ENCODE peak calls at places on chromosomes 12 and 14, in seven cellular contexts. P is lower lobe of right lung, Y is right lobe of liver, V is spleen, Z is tibial artery, S is upper lobe of right lung, U is psoas muscle. G is an unnamed sample.

GRCh38 chr12:124497658-124498057 is 69.8 kb downstream of the NCOR2 start:
- DNase-seq in P (no peak), Y (no peak), V (peak), Z (peak), S (no peak), U (peak), G (no peak)

GRCh38 chr14:102545461-102546265 is 36.1 kb upstream of the ANKRD9 start:
- DNase-seq in P (no peak), Y (no peak), V (no peak), Z (no peak), S (no peak), U (no peak), G (no peak)

GRCh38 chr12:6268484-6269157 is 41.9 kb upstream of the PLEKHG6 start:
- DNase-seq in P (no peak), Y (no peak), V (peak), Z (no peak), S (no peak), U (no peak), G (no peak)

GRCh38 chr12:108063192-108063591 is 65.9 kb upstream of the WSCD2 start:
- DNase-seq in P (no peak), Y (no peak), V (no peak), Z (no peak), S (no peak), U (no peak), G (no peak)

GRCh38 chr14:103372552-103373304 is 12.5 kb upstream of the MARK3 start:
- DNase-seq in P (no peak), Y (peak), V (no peak), Z (no peak), S (no peak), U (no peak), G (peak)

GRCh38 chr12:40308851-40309420 is 84.1 kb downstream of the LRRK2 start:
- DNase-seq in P (no peak), Y (no peak), V (no peak), Z (no peak), S (no peak), U (no peak), G (no peak)

GRCh38 chr14:85883971-85884370 is 354.0 kb downstream of the FLRT2 start:
- DNase-seq in P (no peak), Y (no peak), V (no peak), Z (no peak), S (no peak), U (no peak), G (no peak)

GRCh38 chr12:27549801-27550652 is 26.0 kb downstream of the PPFIBP1 start:
- DNase-seq in P (peak), Y (peak), V (no peak), Z (peak), S (peak), U (peak), G (peak)

GRCh38 chr12:96249196-96250118 is 55.3 kb downstream of the ELK3 start:
- DNase-seq in P (no peak), Y (no peak), V (peak), Z (no peak), S (no peak), U (peak), G (no peak)

GRCh38 chr12:80837342-80837978 is 100.3 kb downstream of the LIN7A start:
- DNase-seq in P (no peak), Y (no peak), V (no peak), Z (no peak), S (no peak), U (no peak), G (no peak)

GRCh38 chr12:3463927-3464326 is 27.1 kb upstream of the PRMT8 start:
- DNase-seq in P (no peak), Y (no peak), V (no peak), Z (no peak), S (no peak), U (no peak), G (no peak)

GRCh38 chr14:60964901-60965300 is 16.0 kb downstream of the TRMT5 start:
- DNase-seq in P (no peak), Y (no peak), V (no peak), Z (no peak), S (no peak), U (no peak), G (no peak)

GRCh38 chr12:53352331-53353258 is 16.4 kb upstream of the SP7 start:
- DNase-seq in P (peak), Y (peak), V (peak), Z (peak), S (peak), U (peak), G (peak)

GRCh38 chr14:103527408-103528157 is 1.4 kb upstream of the TRMT61A start:
- DNase-seq in P (no peak), Y (no peak), V (no peak), Z (no peak), S (no peak), U (no peak), G (no peak)

GRCh38 chr12:47844264-47845020 is 24.7 kb upstream of the HDAC7 start:
- DNase-seq in P (peak), Y (no peak), V (peak), Z (peak), S (peak), U (peak), G (no peak)

GRCh38 chr12:49198431-49199155 is 9.7 kb upstream of the TUBA1A start:
- DNase-seq in P (no peak), Y (peak), V (no peak), Z (peak), S (no peak), U (no peak), G (no peak)

GRCh38 chr12:129776977-129777667 is 126.7 kb downstream of the TMEM132D start:
- DNase-seq in P (no peak), Y (no peak), V (no peak), Z (no peak), S (no peak), U (no peak), G (no peak)

GRCh38 chr12:31263661-31264060 is 62.3 kb downstream of the SINHCAF start:
- DNase-seq in P (no peak), Y (no peak), V (no peak), Z (no peak), S (no peak), U (no peak), G (no peak)

GRCh38 chr12:120406080-120406479 is 31.8 kb upstream of the COX6A1 start:
- DNase-seq in P (no peak), Y (no peak), V (no peak), Z (no peak), S (no peak), U (no peak), G (no peak)

GRCh38 chr14:35140718-35141581 is 18.6 kb downstream of the PRORP start:
- DNase-seq in P (no peak), Y (no peak), V (no peak), Z (no peak), S (no peak), U (no peak), G (no peak)

GRCh38 chr14:44149597-44149996 is 357.5 kb downstream of the FSCB start:
- DNase-seq in P (no peak), Y (peak), V (no peak), Z (no peak), S (no peak), U (no peak), G (no peak)

GRCh38 chr14:54048736-54049135 is 92.1 kb upstream of the BMP4 start:
- DNase-seq in P (no peak), Y (no peak), V (no peak), Z (no peak), S (no peak), U (no peak), G (no peak)

DNA sequence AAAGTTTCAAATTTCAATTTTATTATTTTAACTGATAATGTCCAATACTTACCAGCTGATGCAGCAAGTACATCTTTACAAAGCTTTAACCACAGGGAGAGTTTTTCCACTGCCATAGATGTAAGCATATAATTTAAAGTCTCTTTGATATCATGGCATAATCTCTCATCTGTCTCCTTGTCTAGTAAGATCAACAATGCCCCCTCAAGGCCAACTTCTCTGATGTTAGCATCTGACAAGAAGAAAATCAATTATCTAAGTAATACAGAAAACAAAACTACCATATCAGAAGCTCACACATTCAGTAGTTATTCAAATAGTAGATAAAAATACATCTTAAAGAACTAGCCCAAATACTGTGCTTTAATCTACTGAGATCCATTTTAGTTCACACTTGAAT is 94.2 kb downstream of the HEATR5A start:
- DNase-seq in P (no peak), Y (no peak), V (no peak), Z (no peak), S (no peak), U (no peak), G (no peak)
- H3K4me3 ChIP-seq in P (no peak), Y (no peak), V (no peak), Z (no peak), S (no peak), U (no peak), G (no peak)

GRCh38 chr14:90521121-90521929 is 124.5 kb downstream of the CALM1 start:
- DNase-seq in P (peak), Y (no peak), V (no peak), Z (no peak), S (no peak), U (no peak), G (peak)

GRCh38 chr14:90523544-90523943 is 126.7 kb downstream of the CALM1 start:
- DNase-seq in P (peak), Y (no peak), V (no peak), Z (no peak), S (no peak), U (no peak), G (no peak)

GRCh38 chr14:90522585-90523191 is 125.9 kb downstream of the CALM1 start:
- DNase-seq in P (peak), Y (no peak), V (peak), Z (peak), S (no peak), U (peak), G (peak)

GRCh38 chr14:90520326-90520725 is 123.5 kb downstream of the CALM1 start:
- DNase-seq in P (peak), Y (no peak), V (no peak), Z (no peak), S (no peak), U (no peak), G (no peak)

DNA sequence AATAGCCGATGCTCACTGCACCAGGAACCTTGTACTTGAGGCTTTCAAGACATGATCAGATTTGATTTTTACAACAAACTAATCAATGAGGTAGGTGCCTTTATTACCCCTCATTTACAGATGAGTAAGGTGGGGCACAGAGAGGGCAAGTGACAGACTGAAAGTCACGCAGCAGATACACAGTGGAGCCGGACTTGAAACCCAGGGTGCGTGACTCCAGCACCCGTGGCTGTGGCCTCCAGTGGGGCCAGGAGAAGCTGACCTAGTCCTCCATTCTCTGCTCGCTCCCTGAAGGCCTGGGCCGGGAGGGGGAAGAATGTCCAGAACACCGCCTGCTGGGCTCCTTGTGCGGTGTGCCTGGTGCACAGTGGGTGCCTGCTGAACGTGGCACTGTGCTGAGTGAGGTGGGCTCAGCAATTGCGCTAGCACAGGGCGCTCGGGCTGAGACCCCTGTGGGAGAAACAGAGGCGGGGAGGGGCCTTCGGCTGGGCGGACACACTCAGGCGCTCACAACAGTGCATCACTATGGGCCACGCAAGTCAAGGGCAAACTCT is 125.2 kb downstream of the CALM1 start:
- DNase-seq in P (peak), Y (no peak), V (peak), Z (no peak), S (no peak), U (no peak), G (no peak)
- H3K4me3 ChIP-seq in P (no peak), Y (no peak), V (no peak), Z (no peak), S (no peak), U (no peak), G (no peak)

DNA sequence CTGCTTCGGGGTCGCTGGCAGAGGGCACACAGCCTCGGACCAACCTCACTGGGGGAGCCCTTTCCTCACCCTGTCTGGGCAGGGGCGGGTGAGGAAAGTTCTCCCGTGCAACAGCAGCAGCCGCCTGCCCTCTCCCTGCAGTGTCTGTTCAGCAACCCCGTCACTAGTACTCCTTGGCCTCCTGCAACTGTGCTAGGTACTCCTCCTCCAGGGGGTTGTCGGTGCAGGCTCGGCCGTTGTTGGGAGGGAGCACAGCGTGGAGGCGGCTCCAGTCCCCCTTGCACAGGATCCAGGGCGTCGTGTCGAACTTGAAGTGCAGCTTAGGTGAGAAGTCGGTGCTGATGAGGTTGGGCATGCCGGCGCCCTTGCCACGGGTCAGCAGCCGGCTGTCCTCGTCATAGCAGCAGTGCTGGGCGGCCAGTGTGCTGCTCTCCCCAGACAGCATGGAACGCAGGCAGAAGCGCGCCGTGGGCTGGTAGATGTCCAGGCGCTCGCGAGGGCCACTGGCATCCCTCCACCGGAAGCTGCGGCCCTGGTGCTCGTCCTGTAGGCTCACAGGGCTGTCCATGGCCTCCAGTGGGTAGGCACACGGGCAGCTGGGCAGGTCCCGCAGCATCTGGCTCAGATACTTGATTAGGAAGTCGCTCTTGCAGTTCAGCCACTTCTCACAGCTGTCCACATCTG is 17.7 kb downstream of the AHSA1 start:
- DNase-seq in P (no peak), Y (no peak), V (no peak), Z (peak), S (peak), U (no peak), G (no peak)
- H3K4me3 ChIP-seq in P (no peak), Y (no peak), V (no peak), Z (no peak), S (no peak), U (no peak), G (no peak)

GRCh38 chr14:101460986-101461750 is 100.1 kb upstream of the DIO3 start:
- DNase-seq in P (no peak), Y (peak), V (peak), Z (peak), S (no peak), U (no peak), G (peak)

GRCh38 chr14:101458536-101459391 is 102.5 kb upstream of the DIO3 start:
- DNase-seq in P (no peak), Y (peak), V (peak), Z (peak), S (peak), U (no peak), G (peak)

GRCh38 chr14:101457936-101458535 is 103.3 kb upstream of the DIO3 start:
- DNase-seq in P (no peak), Y (peak), V (peak), Z (peak), S (peak), U (no peak), G (no peak)

GRCh38 chr14:101460521-101460920 is 100.8 kb upstream of the DIO3 start:
- DNase-seq in P (no peak), Y (peak), V (peak), Z (no peak), S (no peak), U (no peak), G (no peak)

DNA sequence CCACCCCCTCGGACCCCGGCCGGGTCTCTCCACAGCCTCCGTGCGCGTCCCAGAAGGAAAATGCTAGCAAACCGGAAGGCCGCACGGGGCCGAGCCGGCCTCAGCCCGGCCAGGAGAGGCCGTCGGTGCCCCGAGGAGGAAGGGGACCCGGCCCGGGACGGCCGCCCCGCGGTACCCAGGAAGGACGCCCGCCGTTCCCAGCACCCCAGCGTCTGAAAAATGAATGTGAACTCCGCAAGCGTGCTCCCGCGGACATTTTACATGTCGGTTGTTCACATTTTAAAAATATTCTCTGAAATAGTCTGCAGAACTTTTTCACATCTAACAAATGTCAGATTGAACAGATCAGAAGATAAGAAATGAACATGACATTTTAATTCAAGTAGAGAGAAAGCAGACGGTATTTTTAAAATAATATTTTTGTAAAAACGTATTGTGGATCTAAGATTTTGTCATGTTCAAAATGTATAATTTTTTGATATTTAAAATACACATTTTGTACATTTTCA is 101.8 kb upstream of the DIO3 start:
- DNase-seq in P (no peak), Y (no peak), V (peak), Z (no peak), S (no peak), U (no peak), G (peak)
- H3K4me3 ChIP-seq in P (peak), Y (peak), V (no peak), Z (peak), S (peak), U (no peak), G (peak)

DNA sequence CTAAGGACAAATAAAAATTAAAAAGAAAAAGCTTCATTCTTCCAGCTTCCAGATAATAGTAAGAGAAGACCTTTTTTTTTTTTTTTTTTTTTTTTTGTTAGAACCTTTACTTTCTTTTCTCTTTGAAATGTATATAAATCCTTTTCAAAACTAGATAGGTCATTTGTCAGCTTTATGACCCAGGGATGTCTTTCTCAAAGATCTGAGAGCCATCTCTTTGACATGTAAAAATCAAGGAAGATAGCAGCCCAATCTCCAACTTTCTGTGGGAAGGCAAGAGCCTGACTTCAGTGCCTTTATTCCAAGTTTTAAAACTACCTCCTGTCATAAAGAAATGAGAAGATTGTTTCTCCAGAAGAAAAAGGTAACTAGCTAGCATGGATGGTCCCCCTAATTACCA is 203.3 kb upstream of the LRFN5 start:
- DNase-seq in P (no peak), Y (no peak), V (no peak), Z (no peak), S (no peak), U (no peak), G (no peak)
- H3K4me3 ChIP-seq in P (no peak), Y (no peak), V (no peak), Z (no peak), S (no peak), U (no peak), G (no peak)

DNA sequence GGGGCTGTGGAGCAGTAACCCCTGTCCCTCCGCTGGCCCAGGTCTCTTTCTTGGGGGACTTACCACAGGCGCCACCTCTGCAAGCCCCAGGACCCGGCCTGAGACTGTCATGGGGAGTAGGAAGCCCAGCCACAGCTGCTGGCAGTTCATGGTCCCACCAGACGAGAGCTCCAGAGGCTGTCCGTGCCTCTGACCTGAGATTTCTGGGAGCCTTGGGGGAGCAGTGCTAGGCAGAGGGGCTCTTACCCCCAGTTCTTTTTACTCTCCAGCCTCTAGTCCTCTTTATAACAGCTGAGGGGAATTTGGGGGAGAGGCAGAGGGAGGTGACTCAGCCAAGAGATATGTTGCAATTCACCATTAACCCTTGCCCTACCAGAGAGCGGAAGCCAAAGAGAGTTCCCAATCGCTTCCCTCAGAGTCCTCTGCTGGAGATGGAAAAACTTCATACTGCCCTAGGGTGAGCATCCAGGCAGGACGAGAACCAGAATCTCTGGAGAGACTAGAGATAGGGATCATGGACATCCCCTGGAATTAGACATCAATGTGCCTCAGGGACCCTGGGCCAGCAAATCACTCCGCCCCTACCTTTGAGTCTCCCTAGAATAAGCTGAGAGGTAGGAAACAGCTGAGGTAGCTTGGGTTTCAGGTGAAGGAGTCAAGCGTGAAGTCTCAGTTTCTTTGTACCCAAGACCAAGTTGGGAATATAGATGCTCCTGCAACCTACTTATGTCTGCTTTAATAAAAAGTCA is at the start of gene MMP19:
- DNase-seq in P (no peak), Y (no peak), V (peak), Z (peak), S (no peak), U (no peak), G (no peak)
- H3K4me3 ChIP-seq in P (peak), Y (peak), V (peak), Z (peak), S (peak), U (peak), G (peak)

DNA sequence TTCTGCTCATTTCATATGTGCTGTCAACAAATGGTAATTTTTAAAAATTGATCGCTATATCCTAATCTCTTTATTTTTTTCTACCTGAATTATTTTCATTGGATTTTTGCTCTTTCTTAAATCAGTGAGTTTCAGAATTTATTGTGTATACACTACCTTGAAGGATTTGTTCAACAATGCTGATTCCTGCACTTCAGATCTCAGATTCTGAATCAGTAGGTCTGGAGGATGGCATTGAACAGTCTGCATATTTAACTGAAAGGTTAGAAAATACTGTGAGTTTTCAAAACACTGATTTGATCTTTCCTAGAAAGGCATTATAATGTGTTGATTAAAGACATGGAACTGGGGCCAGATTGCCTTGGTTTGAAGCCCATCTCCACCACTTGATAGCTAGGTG is 1.6 kb downstream of the G2E3 start:
- DNase-seq in P (no peak), Y (no peak), V (no peak), Z (no peak), S (no peak), U (no peak), G (no peak)
- H3K4me3 ChIP-seq in P (peak), Y (no peak), V (no peak), Z (peak), S (no peak), U (peak), G (no peak)

GRCh38 chr12:14058717-14059116 is 77.3 kb upstream of the GRIN2B start:
- DNase-seq in P (no peak), Y (no peak), V (no peak), Z (no peak), S (no peak), U (no peak), G (no peak)
- H3K4me3 ChIP-seq in P (no peak), Y (no peak), V (no peak), Z (no peak), S (no peak), U (no peak), G (no peak)